ENCODE peak calls at places on chromosomes 12 and 14, in four cellular contexts. U is HepG2, F is GM12878, N is K562. Q is an unnamed sample.

GRCh38 chr12:40058721-40059190 is 47.1 kb downstream of the SLC2A13 start:
- DNase-seq in U (no peak), N (no peak), F (no peak), Q (no peak)

GRCh38 chr12:71183018-71183417 is 25.2 kb upstream of the TSPAN8 start:
- DNase-seq in N (no peak), F (no peak), U (no peak), Q (no peak)

GRCh38 chr12:116266220-116266619 is 11.3 kb downstream of the MED13L start:
- DNase-seq in U (no peak), N (no peak), F (no peak), Q (peak)

GRCh38 chr14:58270628-58271027 is 26.0 kb downstream of the PSMA3 start:
- DNase-seq in F (no peak), U (no peak), N (no peak), Q (no peak)

GRCh38 chr12:132282950-132283771 is 46.2 kb downstream of the GALNT9 start:
- DNase-seq in N (no peak), F (no peak), U (no peak), Q (no peak)

GRCh38 chr14:75162631-75163030 is 13.8 kb downstream of the TMED10 start:
- DNase-seq in F (no peak), N (no peak), U (no peak), Q (no peak)

GRCh38 chr12:131220007-131220685 is 266.4 kb downstream of the ADGRD1 start:
- DNase-seq in N (no peak), U (no peak), F (no peak), Q (no peak)

GRCh38 chr14:75401356-75401755 is 26.5 kb upstream of the JDP2 start:
- DNase-seq in N (no peak), U (no peak), F (no peak), Q (no peak)

GRCh38 chr12:124399622-124400021 is 104.7 kb downstream of the RFLNA start:
- DNase-seq in U (peak), N (peak), F (no peak), Q (peak)

GRCh38 chr12:66398931-66399625 is 96.8 kb downstream of the HELB start:
- DNase-seq in N (no peak), U (no peak), F (no peak), Q (no peak)

GRCh38 chr12:105235299-105235746 is 651 bp downstream of the APPL2 start:
- DNase-seq in N (peak), F (no peak), U (no peak), Q (no peak)

GRCh38 chr14:33916663-33917565 is 34.0 kb downstream of the EGLN3 start:
- DNase-seq in N (peak), U (no peak), F (no peak), Q (no peak)

GRCh38 chr14:45070215-45070614 is 13.7 kb upstream of the PRPF39 start:
- DNase-seq in N (no peak), F (no peak), U (no peak), Q (no peak)

GRCh38 chr12:8554451-8555195 is 13.9 kb upstream of the CLEC4E start:
- DNase-seq in N (no peak), U (no peak), F (no peak), Q (no peak)

GRCh38 chr12:85130631-85131030 is 94.5 kb downstream of the LRRIQ1 start:
- DNase-seq in U (no peak), N (no peak), F (no peak), Q (no peak)

GRCh38 chr14:22822017-22822618 is 6.9 kb upstream of the SLC7A7 start:
- DNase-seq in U (no peak), F (no peak), N (no peak), Q (no peak)

GRCh38 chr12:62971769-62972525 is 37.0 kb upstream of the PPM1H start:
- DNase-seq in N (no peak), F (no peak), U (no peak), Q (no peak)

GRCh38 chr14:54548491-54548890 is 18.4 kb upstream of the SAMD4A start:
- DNase-seq in F (no peak), N (no peak), U (no peak), Q (no peak)

GRCh38 chr14:64444984-64445845 is 20.1 kb upstream of the AKAP5 start:
- DNase-seq in U (no peak), N (no peak), F (peak), Q (no peak)
- TF ChIP-seq TARDBP in U (no peak), N (no peak), F (no peak), Q (no peak)

DNA sequence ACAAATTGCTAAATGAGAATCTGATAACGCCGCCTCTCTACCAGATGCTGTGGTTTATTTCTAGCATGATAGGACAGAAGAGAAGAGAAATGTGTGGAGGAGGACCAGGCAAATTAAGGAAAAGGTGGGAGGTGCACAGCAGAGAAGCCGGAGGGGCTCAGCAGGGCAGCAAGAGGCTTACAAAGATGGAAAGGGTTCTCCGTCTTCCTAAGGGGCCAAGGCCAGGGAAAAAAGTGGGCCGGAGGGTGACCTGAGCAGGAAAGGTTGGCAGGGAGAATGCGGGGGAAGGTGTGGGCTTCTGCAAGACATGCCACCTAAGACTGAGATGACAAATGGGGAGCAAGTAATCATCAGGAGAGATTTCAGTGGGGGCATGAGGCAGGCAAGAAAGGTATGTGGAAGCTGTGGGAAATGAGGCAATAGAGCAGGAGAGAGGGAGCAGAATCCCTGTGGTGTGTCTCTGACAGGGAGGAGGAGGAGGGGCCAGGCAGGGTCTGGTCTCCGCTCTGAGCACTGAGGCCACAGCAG is 18.7 kb downstream of the MANSC1 start:
- DNase-seq in N (no peak), U (no peak), F (no peak), Q (no peak)
- TF ChIP-seq TARDBP in N (no peak), U (no peak), F (no peak), Q (no peak)

GRCh38 chr12:58408516-58408915 is 467.1 kb downstream of the ATP23 start:
- DNase-seq in U (no peak), N (no peak), F (no peak), Q (no peak)
- TF ChIP-seq TARDBP in U (no peak), N (no peak), F (no peak), Q (no peak)

GRCh38 chr12:32034045-32034444 is 72.6 kb upstream of the BICD1 start:
- DNase-seq in F (no peak), U (no peak), N (peak), Q (no peak)
- TF ChIP-seq TARDBP in F (no peak), U (no peak), N (no peak), Q (no peak)

Q was measured in HEK293T.